ENCODE peak calls at places on chromosomes 1 and 21, in five cellular contexts. I is stimulated activated naive B cell treated with anti-CD40 and anti-IgM and Interleukin-4, amounts not matched to agents 10 μg/mL and 1 μg/mL and 100 μg/mL, for 72 hours; Q is NCI-H1105 treated with DMSO at 0.1 percent for 48 hours; B is foreskin keratinocyte; P is AG10803. N is an unnamed sample.

GRCh38 chr1:113042336-113043143 is 30.5 kb upstream of the LRIG2 start:
- DNase-seq in P (peak), I (peak), Q (peak), B (peak), N (peak)

GRCh38 chr21:36141513-36141925 is 6.6 kb downstream of the CBR3 start:
- DNase-seq in Q (peak), B (peak), P (peak), I (peak), N (peak)

GRCh38 chr1:174296309-174296708 is 137.0 kb downstream of the RABGAP1L start:
- DNase-seq in Q (no peak), P (no peak), B (no peak), I (no peak), N (no peak)

GRCh38 chr1:16122361-16122881 is 33.4 kb downstream of the EPHA2 start:
- DNase-seq in P (peak), B (no peak), Q (no peak), I (no peak), N (no peak)

GRCh38 chr1:43206721-43207228 is 34.6 kb downstream of the CFAP57 start:
- DNase-seq in B (peak), Q (no peak), I (no peak), P (peak), N (peak)

GRCh38 chr1:1117469-1117831 is 1.6 kb upstream of the C1orf159 start:
- DNase-seq in Q (no peak), I (no peak), P (no peak), B (no peak), N (no peak)

GRCh38 chr1:227447531-227447990 is 115.8 kb upstream of the ZNF678 start:
- DNase-seq in P (peak), Q (no peak), B (no peak), I (no peak), N (no peak)

GRCh38 chr1:167641786-167642500 is 11.9 kb downstream of the RCSD1 start:
- DNase-seq in I (no peak), P (no peak), Q (no peak), B (no peak), N (no peak)

GRCh38 chr21:25908495-25908894 is 173.7 kb downstream of the GABPA start:
- DNase-seq in P (no peak), B (no peak), I (no peak), Q (no peak), N (no peak)

GRCh38 chr21:39116761-39117425 is 66.4 kb downstream of the PSMG1 start:
- DNase-seq in I (no peak), P (no peak), Q (no peak), B (no peak), N (no peak)

GRCh38 chr1:95127380-95127779 is 10.2 kb downstream of the TLCD4 start:
- DNase-seq in I (no peak), B (no peak), P (no peak), Q (no peak), N (no peak)

GRCh38 chr1:59238993-59239392 is 57.9 kb upstream of the FGGY start:
- DNase-seq in B (no peak), P (no peak), Q (peak), I (no peak), N (no peak)

GRCh38 chr1:26799479-26800133 is 11.9 kb downstream of the PIGV start:
- DNase-seq in P (peak), B (peak), Q (peak), I (no peak), N (peak)

GRCh38 chr21:44085491-44086321 is 21.5 kb upstream of the PWP2 start:
- DNase-seq in B (no peak), Q (no peak), I (no peak), P (no peak), N (no peak)

GRCh38 chr1:65317866-65318653 is 8.7 kb downstream of the DNAJC6 start:
- DNase-seq in I (no peak), P (no peak), Q (no peak), B (no peak), N (no peak)